ENCODE peak calls at places on chromosomes 6 and 20, in ten cellular contexts. One of them, this sample, is unnamed.

GRCh38 chr6:164897523-164898094 is 411.8 kb downstream of the C6orf118 start:
- DNase-seq in GM23248: peak; percentile 21
- DNase-seq in endothelial cell: peak; percentile 17
- DNase-seq in HAP-1: peak; percentile 20
- DNase-seq in B cell: no peak
- DNase-seq in ACHN: no peak
- DNase-seq in GM18507: no peak
- DNase-seq in HuH-7.5: no peak
- DNase-seq in fibroblast of villous mesenchyme: no peak
- DNase-seq in GM13977: no peak
- DNase-seq in this sample: no peak

GRCh38 chr20:818001-818664 is 15.4 kb upstream of the FAM110A start:
- DNase-seq in GM13977: no peak
- DNase-seq in HuH-7.5: no peak
- DNase-seq in B cell: no peak
- DNase-seq in ACHN: no peak
- DNase-seq in endothelial cell: no peak
- DNase-seq in HAP-1: no peak
- DNase-seq in GM23248: peak; percentile 37
- DNase-seq in fibroblast of villous mesenchyme: no peak
- DNase-seq in GM18507: no peak
- DNase-seq in this sample: no peak

GRCh38 chr6:116564921-116565872 is 6.1 kb upstream of the RWDD1 start:
- DNase-seq in GM23248: peak; percentile 46
- DNase-seq in fibroblast of villous mesenchyme: no peak
- DNase-seq in GM13977: no peak
- DNase-seq in HAP-1: no peak
- DNase-seq in endothelial cell: no peak
- DNase-seq in B cell: no peak
- DNase-seq in HuH-7.5: no peak
- DNase-seq in GM18507: no peak
- DNase-seq in ACHN: no peak
- DNase-seq in this sample: peak; percentile 37

GRCh38 chr20:44572551-44573500 is 9.6 kb upstream of the PKIG start:
- DNase-seq in HAP-1: no peak
- DNase-seq in HuH-7.5: no peak
- DNase-seq in endothelial cell: no peak
- DNase-seq in B cell: no peak
- DNase-seq in fibroblast of villous mesenchyme: peak; percentile 90
- DNase-seq in ACHN: peak; percentile 50
- DNase-seq in GM23248: peak; percentile 94
- DNase-seq in GM18507: no peak
- DNase-seq in GM13977: no peak
- DNase-seq in this sample: peak; percentile 42

GRCh38 chr6:133646021-133646682 is 242.8 kb upstream of the TCF21 start:
- DNase-seq in endothelial cell: no peak
- DNase-seq in fibroblast of villous mesenchyme: peak; percentile 38
- DNase-seq in GM13977: no peak
- DNase-seq in HAP-1: no peak
- DNase-seq in GM23248: peak; percentile 80
- DNase-seq in GM18507: no peak
- DNase-seq in B cell: no peak
- DNase-seq in ACHN: peak; percentile 63
- DNase-seq in HuH-7.5: no peak
- DNase-seq in this sample: no peak

GRCh38 chr20:5643936-5644335 is 106.3 kb upstream of the SHLD1 start:
- DNase-seq in ACHN: no peak
- DNase-seq in GM18507: no peak
- DNase-seq in B cell: no peak
- DNase-seq in endothelial cell: no peak
- DNase-seq in GM23248: no peak
- DNase-seq in fibroblast of villous mesenchyme: no peak
- DNase-seq in GM13977: no peak
- DNase-seq in HuH-7.5: no peak
- DNase-seq in HAP-1: no peak
- DNase-seq in this sample: no peak

GRCh38 chr6:170165501-170166117 is 125.3 kb downstream of the DLL1 start:
- DNase-seq in HAP-1: no peak
- DNase-seq in endothelial cell: no peak
- DNase-seq in HuH-7.5: no peak
- DNase-seq in ACHN: no peak
- DNase-seq in fibroblast of villous mesenchyme: no peak
- DNase-seq in GM18507: no peak
- DNase-seq in B cell: no peak
- DNase-seq in GM13977: no peak
- DNase-seq in GM23248: peak; percentile 10
- DNase-seq in this sample: peak; percentile 39

GRCh38 chr6:113649276-113649675 is 207.9 kb upstream of the MARCKS start:
- DNase-seq in HAP-1: no peak
- DNase-seq in ACHN: no peak
- DNase-seq in GM23248: no peak
- DNase-seq in HuH-7.5: no peak
- DNase-seq in fibroblast of villous mesenchyme: peak; percentile 51
- DNase-seq in GM18507: no peak
- DNase-seq in B cell: no peak
- DNase-seq in GM13977: no peak
- DNase-seq in endothelial cell: no peak
- DNase-seq in this sample: no peak

GRCh38 chr6:154611241-154611640 is 100.8 kb upstream of the CNKSR3 start:
- DNase-seq in HAP-1: no peak
- DNase-seq in fibroblast of villous mesenchyme: no peak
- DNase-seq in endothelial cell: no peak
- DNase-seq in B cell: no peak
- DNase-seq in ACHN: no peak
- DNase-seq in GM23248: no peak
- DNase-seq in GM18507: no peak
- DNase-seq in GM13977: no peak
- DNase-seq in HuH-7.5: no peak
- DNase-seq in this sample: no peak

GRCh38 chr6:36050947-36051710 is 23.5 kb downstream of the MAPK14 start:
- DNase-seq in ACHN: no peak
- DNase-seq in GM23248: no peak
- DNase-seq in HuH-7.5: no peak
- DNase-seq in endothelial cell: no peak
- DNase-seq in HAP-1: no peak
- DNase-seq in GM18507: no peak
- DNase-seq in GM13977: no peak
- DNase-seq in fibroblast of villous mesenchyme: no peak
- DNase-seq in B cell: no peak
- DNase-seq in this sample: no peak

GRCh38 chr6:42774201-42774600 is 7.7 kb upstream of the BICRAL start:
- DNase-seq in fibroblast of villous mesenchyme: no peak
- DNase-seq in GM18507: no peak
- DNase-seq in HAP-1: no peak
- DNase-seq in endothelial cell: no peak
- DNase-seq in HuH-7.5: no peak
- DNase-seq in GM23248: no peak
- DNase-seq in B cell: no peak
- DNase-seq in GM13977: no peak
- DNase-seq in ACHN: no peak
- DNase-seq in this sample: no peak

GRCh38 chr20:23668477-23668951 is 20.3 kb downstream of the CST4 start:
- DNase-seq in GM13977: peak; percentile 66
- DNase-seq in HuH-7.5: peak; percentile 80
- DNase-seq in B cell: no peak
- DNase-seq in HAP-1: peak; percentile 73
- DNase-seq in ACHN: peak; percentile 41
- DNase-seq in fibroblast of villous mesenchyme: peak; percentile 66
- DNase-seq in GM23248: peak; percentile 62
- DNase-seq in GM18507: peak; percentile 32
- DNase-seq in endothelial cell: peak; percentile 69
- DNase-seq in this sample: peak; percentile 43

GRCh38 chr6:162640756-162641155 is 86.8 kb downstream of the PRKN start:
- DNase-seq in fibroblast of villous mesenchyme: no peak
- DNase-seq in GM23248: no peak
- DNase-seq in endothelial cell: no peak
- DNase-seq in GM18507: no peak
- DNase-seq in ACHN: no peak
- DNase-seq in GM13977: no peak
- DNase-seq in HAP-1: no peak
- DNase-seq in HuH-7.5: no peak
- DNase-seq in B cell: no peak
- DNase-seq in this sample: no peak

GRCh38 chr6:159085396-159085895 is 40.7 kb upstream of the TAGAP start:
- DNase-seq in fibroblast of villous mesenchyme: no peak
- DNase-seq in endothelial cell: no peak
- DNase-seq in B cell: no peak
- DNase-seq in GM18507: no peak
- DNase-seq in GM13977: no peak
- DNase-seq in HAP-1: no peak
- DNase-seq in HuH-7.5: no peak
- DNase-seq in ACHN: no peak
- DNase-seq in GM23248: no peak
- DNase-seq in this sample: no peak

GRCh38 chr20:38269715-38270114 is 9.2 kb upstream of the KIAA1755 start:
- DNase-seq in GM18507: no peak
- DNase-seq in GM23248: no peak
- DNase-seq in HAP-1: no peak
- DNase-seq in fibroblast of villous mesenchyme: peak; percentile 34
- DNase-seq in HuH-7.5: no peak
- DNase-seq in GM13977: no peak
- DNase-seq in B cell: no peak
- DNase-seq in endothelial cell: no peak
- DNase-seq in ACHN: no peak
- DNase-seq in this sample: no peak

GRCh38 chr20:19129976-19130612 is 82.3 kb upstream of the SLC24A3 start:
- DNase-seq in HAP-1: no peak
- DNase-seq in fibroblast of villous mesenchyme: no peak
- DNase-seq in GM23248: no peak
- DNase-seq in ACHN: no peak
- DNase-seq in HuH-7.5: no peak
- DNase-seq in endothelial cell: no peak
- DNase-seq in GM13977: no peak
- DNase-seq in B cell: no peak
- DNase-seq in GM18507: no peak
- DNase-seq in this sample: no peak

GRCh38 chr6:2108700-2109306 is 136.6 kb downstream of the GMDS start:
- DNase-seq in endothelial cell: no peak
- DNase-seq in HAP-1: no peak
- DNase-seq in B cell: no peak
- DNase-seq in GM18507: no peak
- DNase-seq in HuH-7.5: no peak
- DNase-seq in fibroblast of villous mesenchyme: no peak
- DNase-seq in ACHN: no peak
- DNase-seq in GM23248: no peak
- DNase-seq in GM13977: no peak
- DNase-seq in this sample: no peak

GRCh38 chr20:64109831-64110391 is 2.5 kb upstream of the NPBWR2 start:
- DNase-seq in HuH-7.5: no peak
- DNase-seq in GM13977: no peak
- DNase-seq in GM18507: no peak
- DNase-seq in B cell: peak; percentile 18
- DNase-seq in GM23248: no peak
- DNase-seq in fibroblast of villous mesenchyme: no peak
- DNase-seq in endothelial cell: no peak
- DNase-seq in HAP-1: no peak
- DNase-seq in ACHN: no peak
- DNase-seq in this sample: peak; percentile 74

GRCh38 chr6:153944197-153944596 is 94.8 kb upstream of the OPRM1 start:
- DNase-seq in endothelial cell: no peak
- DNase-seq in ACHN: no peak
- DNase-seq in fibroblast of villous mesenchyme: no peak
- DNase-seq in GM23248: no peak
- DNase-seq in HuH-7.5: no peak
- DNase-seq in GM18507: no peak
- DNase-seq in B cell: no peak
- DNase-seq in GM13977: no peak
- DNase-seq in HAP-1: no peak
- DNase-seq in this sample: peak; percentile 3

GRCh38 chr6:76438768-76439167 is 366.3 kb upstream of the IMPG1 start:
- DNase-seq in GM23248: no peak
- DNase-seq in fibroblast of villous mesenchyme: no peak
- DNase-seq in ACHN: no peak
- DNase-seq in HAP-1: no peak
- DNase-seq in GM13977: no peak
- DNase-seq in B cell: no peak
- DNase-seq in endothelial cell: no peak
- DNase-seq in HuH-7.5: no peak
- DNase-seq in GM18507: no peak
- DNase-seq in this sample: no peak

GRCh38 chr6:99979953-99980352 is 14.1 kb downstream of the MCHR2 start:
- DNase-seq in endothelial cell: no peak
- DNase-seq in ACHN: no peak
- DNase-seq in GM13977: no peak
- DNase-seq in GM18507: no peak
- DNase-seq in B cell: no peak
- DNase-seq in GM23248: no peak
- DNase-seq in HuH-7.5: no peak
- DNase-seq in HAP-1: no peak
- DNase-seq in fibroblast of villous mesenchyme: no peak
- DNase-seq in this sample: no peak

GRCh38 chr6:57069228-57069627 is 20.8 kb upstream of the ZNF451 start:
- DNase-seq in fibroblast of villous mesenchyme: no peak
- DNase-seq in GM18507: no peak
- DNase-seq in HAP-1: no peak
- DNase-seq in GM13977: no peak
- DNase-seq in GM23248: no peak
- DNase-seq in endothelial cell: no peak
- DNase-seq in ACHN: no peak
- DNase-seq in B cell: no peak
- DNase-seq in HuH-7.5: no peak
- DNase-seq in this sample: no peak

GRCh38 chr6:33123732-33124524 is 48.1 kb downstream of the HLA-DPB1 start:
- DNase-seq in HAP-1: peak; percentile 75
- DNase-seq in GM13977: no peak
- DNase-seq in GM23248: peak; percentile 50
- DNase-seq in B cell: no peak
- DNase-seq in fibroblast of villous mesenchyme: peak; percentile 35
- DNase-seq in HuH-7.5: no peak
- DNase-seq in GM18507: no peak
- DNase-seq in ACHN: peak; percentile 50
- DNase-seq in endothelial cell: no peak
- DNase-seq in this sample: peak; percentile 23

GRCh38 chr6:6969761-6970223 is 138.0 kb upstream of the RREB1 start:
- DNase-seq in fibroblast of villous mesenchyme: no peak
- DNase-seq in endothelial cell: no peak
- DNase-seq in HAP-1: no peak
- DNase-seq in GM18507: no peak
- DNase-seq in B cell: no peak
- DNase-seq in GM13977: no peak
- DNase-seq in ACHN: peak; percentile 27
- DNase-seq in GM23248: no peak
- DNase-seq in HuH-7.5: no peak
- DNase-seq in this sample: no peak

GRCh38 chr6:143059616-143060353 is 904 bp upstream of the AIG1 start:
- DNase-seq in ACHN: peak; percentile 73
- DNase-seq in GM13977: peak; percentile 25
- DNase-seq in HuH-7.5: peak; percentile 20
- DNase-seq in GM23248: peak; percentile 76
- DNase-seq in GM18507: no peak
- DNase-seq in fibroblast of villous mesenchyme: peak; percentile 71
- DNase-seq in B cell: no peak
- DNase-seq in HAP-1: no peak
- DNase-seq in endothelial cell: no peak
- DNase-seq in this sample: peak; percentile 60

GRCh38 chr6:131368077-131368911 is 204.7 kb upstream of the ARG1 start:
- DNase-seq in GM18507: no peak
- DNase-seq in endothelial cell: no peak
- DNase-seq in fibroblast of villous mesenchyme: no peak
- DNase-seq in GM23248: peak; percentile 76
- DNase-seq in B cell: peak; percentile 47
- DNase-seq in HAP-1: no peak
- DNase-seq in HuH-7.5: no peak
- DNase-seq in GM13977: peak; percentile 20
- DNase-seq in ACHN: no peak
- DNase-seq in this sample: peak; percentile 66

GRCh38 chr6:38651121-38651784 is 11.5 kb upstream of the BTBD9 start:
- DNase-seq in endothelial cell: no peak
- DNase-seq in HuH-7.5: no peak
- DNase-seq in B cell: no peak
- DNase-seq in HAP-1: no peak
- DNase-seq in GM23248: no peak
- DNase-seq in ACHN: no peak
- DNase-seq in GM18507: no peak
- DNase-seq in GM13977: no peak
- DNase-seq in fibroblast of villous mesenchyme: peak; percentile 50
- DNase-seq in this sample: no peak

GRCh38 chr6:30143780-30144179 is 7.8 kb downstream of the TRIM40 start:
- DNase-seq in fibroblast of villous mesenchyme: no peak
- DNase-seq in GM18507: no peak
- DNase-seq in HAP-1: no peak
- DNase-seq in B cell: no peak
- DNase-seq in GM13977: no peak
- DNase-seq in ACHN: no peak
- DNase-seq in HuH-7.5: no peak
- DNase-seq in endothelial cell: no peak
- DNase-seq in GM23248: no peak
- DNase-seq in this sample: no peak

This sample was measured in osteoblast.